ENCODE peak calls at places on chromosomes 5 and 9, in six cellular contexts. One of them, this sample, is unnamed.

GRCh38 chr9:36991516-36992134 is 42.4 kb downstream of the PAX5 start:
- DNase-seq in neuronal stem cell: peak; percentile 58
- DNase-seq in H1: peak; percentile 82
- DNase-seq in IMR-90: no peak
- DNase-seq in mesendoderm: peak; percentile 75
- DNase-seq in mesenchymal stem cell: no peak
- DNase-seq in this sample: peak; percentile 74

GRCh38 chr9:33465096-33465495 is 8.6 kb downstream of the NOL6 start:
- DNase-seq in neuronal stem cell: no peak
- DNase-seq in H1: no peak
- DNase-seq in IMR-90: no peak
- DNase-seq in mesendoderm: no peak
- DNase-seq in mesenchymal stem cell: no peak
- DNase-seq in this sample: no peak

GRCh38 chr5:43401827-43402226 is 10.4 kb downstream of the CCL28 start:
- DNase-seq in neuronal stem cell: no peak
- DNase-seq in H1: no peak
- DNase-seq in IMR-90: peak; percentile 13
- DNase-seq in mesendoderm: peak; percentile 61
- DNase-seq in mesenchymal stem cell: peak; percentile 28
- DNase-seq in this sample: peak; percentile 52

GRCh38 chr9:137798901-137799629 is 78.5 kb upstream of the CACNA1B start:
- DNase-seq in neuronal stem cell: no peak
- DNase-seq in H1: no peak
- DNase-seq in IMR-90: no peak
- DNase-seq in mesendoderm: no peak
- DNase-seq in mesenchymal stem cell: no peak
- DNase-seq in this sample: no peak

GRCh38 chr9:96067004-96067403 is 191.5 kb downstream of the ERCC6L2 start:
- DNase-seq in neuronal stem cell: no peak
- DNase-seq in H1: no peak
- DNase-seq in IMR-90: no peak
- DNase-seq in mesendoderm: no peak
- DNase-seq in mesenchymal stem cell: no peak
- DNase-seq in this sample: no peak

GRCh38 chr5:54523534-54523933 is 6.0 kb downstream of the SNX18 start:
- DNase-seq in neuronal stem cell: no peak
- DNase-seq in H1: no peak
- DNase-seq in IMR-90: no peak
- DNase-seq in mesendoderm: no peak
- DNase-seq in mesenchymal stem cell: no peak
- DNase-seq in this sample: no peak

GRCh38 chr5:173163219-173163618 is 18.9 kb downstream of the BNIP1 start:
- DNase-seq in neuronal stem cell: no peak
- DNase-seq in H1: no peak
- DNase-seq in IMR-90: peak; percentile 55
- DNase-seq in mesendoderm: peak; percentile 42
- DNase-seq in mesenchymal stem cell: no peak
- DNase-seq in this sample: no peak

GRCh38 chr9:94554439-94555331 is at the start of gene PCAT7:
- DNase-seq in neuronal stem cell: peak; percentile 81
- DNase-seq in H1: peak; percentile 53
- DNase-seq in IMR-90: no peak
- DNase-seq in mesendoderm: peak; percentile 96
- DNase-seq in mesenchymal stem cell: peak; percentile 98
- DNase-seq in this sample: peak; percentile 86

GRCh38 chr5:141632650-141633049 is 4.0 kb downstream of the HDAC3 start:
- DNase-seq in neuronal stem cell: no peak
- DNase-seq in H1: no peak
- DNase-seq in IMR-90: no peak
- DNase-seq in mesendoderm: no peak
- DNase-seq in mesenchymal stem cell: no peak
- DNase-seq in this sample: no peak

GRCh38 chr5:157562111-157562581 is 13.4 kb downstream of the ADAM19 start:
- DNase-seq in neuronal stem cell: no peak
- DNase-seq in H1: no peak
- DNase-seq in IMR-90: peak; percentile 63
- DNase-seq in mesendoderm: no peak
- DNase-seq in mesenchymal stem cell: peak; percentile 41
- DNase-seq in this sample: no peak

GRCh38 chr5:73388371-73388684 is 60.2 kb downstream of the FOXD1 start:
- DNase-seq in neuronal stem cell: no peak
- DNase-seq in H1: no peak
- DNase-seq in IMR-90: peak; percentile 63
- DNase-seq in mesendoderm: no peak
- DNase-seq in mesenchymal stem cell: peak; percentile 64
- DNase-seq in this sample: no peak

GRCh38 chr9:75229605-75230332 is 141.5 kb downstream of the OSTF1 start:
- DNase-seq in neuronal stem cell: no peak
- DNase-seq in H1: no peak
- DNase-seq in IMR-90: no peak
- DNase-seq in mesendoderm: peak; percentile 14
- DNase-seq in mesenchymal stem cell: no peak
- DNase-seq in this sample: no peak

GRCh38 chr5:139694556-139695182 is 46.5 kb downstream of the CXXC5 start:
- DNase-seq in neuronal stem cell: no peak
- DNase-seq in H1: no peak
- DNase-seq in IMR-90: peak; percentile 64
- DNase-seq in mesendoderm: no peak
- DNase-seq in mesenchymal stem cell: peak; percentile 87
- DNase-seq in this sample: no peak

GRCh38 chr5:74034738-74035137 is 408.7 kb downstream of the ARHGEF28 start:
- DNase-seq in neuronal stem cell: no peak
- DNase-seq in H1: no peak
- DNase-seq in IMR-90: peak; percentile 88
- DNase-seq in mesendoderm: no peak
- DNase-seq in mesenchymal stem cell: peak; percentile 50
- DNase-seq in this sample: no peak

GRCh38 chr5:77960863-77961396 is 184.8 kb upstream of the TBCA start:
- DNase-seq in neuronal stem cell: no peak
- DNase-seq in H1: no peak
- DNase-seq in IMR-90: no peak
- DNase-seq in mesendoderm: peak; percentile 6
- DNase-seq in mesenchymal stem cell: no peak
- DNase-seq in this sample: no peak

GRCh38 chr5:139974661-139975060 is 68.4 kb downstream of the NRG2 start:
- DNase-seq in neuronal stem cell: no peak
- DNase-seq in H1: no peak
- DNase-seq in IMR-90: no peak
- DNase-seq in mesendoderm: peak; percentile 33
- DNase-seq in mesenchymal stem cell: peak; percentile 11
- DNase-seq in this sample: peak; percentile 49

GRCh38 chr5:74851684-74852353 is 14.4 kb downstream of the FAM169A start:
- DNase-seq in neuronal stem cell: no peak
- DNase-seq in H1: no peak
- DNase-seq in IMR-90: peak; percentile 28
- DNase-seq in mesendoderm: no peak
- DNase-seq in mesenchymal stem cell: no peak
- DNase-seq in this sample: no peak

GRCh38 chr9:137295313-137296213 is 6.5 kb downstream of the NRARP start:
- DNase-seq in neuronal stem cell: peak; percentile 62
- DNase-seq in H1: no peak
- DNase-seq in IMR-90: no peak
- DNase-seq in mesendoderm: no peak
- DNase-seq in mesenchymal stem cell: no peak
- DNase-seq in this sample: peak; percentile 66

GRCh38 chr5:36040651-36041536 is 25.8 kb downstream of the UGT3A2 start:
- DNase-seq in neuronal stem cell: no peak
- DNase-seq in H1: no peak
- DNase-seq in IMR-90: no peak
- DNase-seq in mesendoderm: peak; percentile 21
- DNase-seq in mesenchymal stem cell: no peak
- DNase-seq in this sample: no peak

GRCh38 chr9:126002476-126003350 is 255.5 kb downstream of the PBX3 start:
- DNase-seq in neuronal stem cell: no peak
- DNase-seq in H1: no peak
- DNase-seq in IMR-90: no peak
- DNase-seq in mesendoderm: no peak
- DNase-seq in mesenchymal stem cell: no peak
- DNase-seq in this sample: no peak

GRCh38 chr5:90915393-90915792 is 356.8 kb downstream of the ADGRV1 start:
- DNase-seq in neuronal stem cell: no peak
- DNase-seq in H1: no peak
- DNase-seq in IMR-90: no peak
- DNase-seq in mesendoderm: no peak
- DNase-seq in mesenchymal stem cell: no peak
- DNase-seq in this sample: no peak

GRCh38 chr9:89888677-89889076 is 283.9 kb downstream of the GADD45G start:
- DNase-seq in neuronal stem cell: no peak
- DNase-seq in H1: no peak
- DNase-seq in IMR-90: no peak
- DNase-seq in mesendoderm: no peak
- DNase-seq in mesenchymal stem cell: no peak
- DNase-seq in this sample: no peak

GRCh38 chr5:5344051-5344571 is 78.4 kb upstream of the ICE1 start:
- DNase-seq in neuronal stem cell: no peak
- DNase-seq in H1: no peak
- DNase-seq in IMR-90: no peak
- DNase-seq in mesendoderm: no peak
- DNase-seq in mesenchymal stem cell: no peak
- DNase-seq in this sample: no peak

GRCh38 chr5:79318935-79319614 is 83.1 kb downstream of the JMY start:
- DNase-seq in neuronal stem cell: no peak
- DNase-seq in H1: no peak
- DNase-seq in IMR-90: peak; percentile 99
- DNase-seq in mesendoderm: peak; percentile 46
- DNase-seq in mesenchymal stem cell: peak; percentile 93
- DNase-seq in this sample: no peak

GRCh38 chr9:99819123-99819483 is 2.6 kb upstream of the NR4A3 start:
- DNase-seq in neuronal stem cell: no peak
- DNase-seq in H1: no peak
- DNase-seq in IMR-90: no peak
- DNase-seq in mesendoderm: peak; percentile 81
- DNase-seq in mesenchymal stem cell: no peak
- DNase-seq in this sample: no peak

GRCh38 chr9:1879501-1879900 is 135.6 kb upstream of the SMARCA2 start:
- DNase-seq in neuronal stem cell: no peak
- DNase-seq in H1: no peak
- DNase-seq in IMR-90: no peak
- DNase-seq in mesendoderm: no peak
- DNase-seq in mesenchymal stem cell: no peak
- DNase-seq in this sample: no peak

GRCh38 chr5:127061956-127062355 is 11.3 kb downstream of the C5orf63 start:
- DNase-seq in neuronal stem cell: no peak
- DNase-seq in H1: no peak
- DNase-seq in IMR-90: no peak
- DNase-seq in mesendoderm: no peak
- DNase-seq in mesenchymal stem cell: no peak
- DNase-seq in this sample: no peak

GRCh38 chr9:13291718-13292117 is 12.2 kb upstream of the MPDZ start:
- DNase-seq in neuronal stem cell: no peak
- DNase-seq in H1: no peak
- DNase-seq in IMR-90: no peak
- DNase-seq in mesendoderm: no peak
- DNase-seq in mesenchymal stem cell: no peak
- DNase-seq in this sample: no peak

GRCh38 chr9:13295556-13295955 is 16.1 kb upstream of the MPDZ start:
- DNase-seq in neuronal stem cell: no peak
- DNase-seq in H1: no peak
- DNase-seq in IMR-90: no peak
- DNase-seq in mesendoderm: peak; percentile 25
- DNase-seq in mesenchymal stem cell: peak; percentile 8
- DNase-seq in this sample: no peak

GRCh38 chr9:13292158-13292557 is 12.7 kb upstream of the MPDZ start:
- DNase-seq in neuronal stem cell: no peak
- DNase-seq in H1: no peak
- DNase-seq in IMR-90: no peak
- DNase-seq in mesendoderm: no peak
- DNase-seq in mesenchymal stem cell: no peak
- DNase-seq in this sample: no peak

GRCh38 chr9:13292782-13293181 is 13.3 kb upstream of the MPDZ start:
- DNase-seq in neuronal stem cell: no peak
- DNase-seq in H1: no peak
- DNase-seq in IMR-90: no peak
- DNase-seq in mesendoderm: no peak
- DNase-seq in mesenchymal stem cell: no peak
- DNase-seq in this sample: no peak

GRCh38 chr9:13296972-13297371 is 17.5 kb upstream of the MPDZ start:
- DNase-seq in neuronal stem cell: no peak
- DNase-seq in H1: no peak
- DNase-seq in IMR-90: no peak
- DNase-seq in mesendoderm: no peak
- DNase-seq in mesenchymal stem cell: no peak
- DNase-seq in this sample: no peak
- H3K9ac ChIP-seq in neuronal stem cell: no peak overlapping the region
- H3K9ac ChIP-seq in H1: no peak overlapping the region
- H3K9ac ChIP-seq in IMR-90: no peak overlapping the region
- H3K9ac ChIP-seq in mesendoderm: no peak overlapping the region
- H3K9ac ChIP-seq in mesenchymal stem cell: no peak overlapping the region
- H3K9ac ChIP-seq in this sample: no peak overlapping the region

DNA sequence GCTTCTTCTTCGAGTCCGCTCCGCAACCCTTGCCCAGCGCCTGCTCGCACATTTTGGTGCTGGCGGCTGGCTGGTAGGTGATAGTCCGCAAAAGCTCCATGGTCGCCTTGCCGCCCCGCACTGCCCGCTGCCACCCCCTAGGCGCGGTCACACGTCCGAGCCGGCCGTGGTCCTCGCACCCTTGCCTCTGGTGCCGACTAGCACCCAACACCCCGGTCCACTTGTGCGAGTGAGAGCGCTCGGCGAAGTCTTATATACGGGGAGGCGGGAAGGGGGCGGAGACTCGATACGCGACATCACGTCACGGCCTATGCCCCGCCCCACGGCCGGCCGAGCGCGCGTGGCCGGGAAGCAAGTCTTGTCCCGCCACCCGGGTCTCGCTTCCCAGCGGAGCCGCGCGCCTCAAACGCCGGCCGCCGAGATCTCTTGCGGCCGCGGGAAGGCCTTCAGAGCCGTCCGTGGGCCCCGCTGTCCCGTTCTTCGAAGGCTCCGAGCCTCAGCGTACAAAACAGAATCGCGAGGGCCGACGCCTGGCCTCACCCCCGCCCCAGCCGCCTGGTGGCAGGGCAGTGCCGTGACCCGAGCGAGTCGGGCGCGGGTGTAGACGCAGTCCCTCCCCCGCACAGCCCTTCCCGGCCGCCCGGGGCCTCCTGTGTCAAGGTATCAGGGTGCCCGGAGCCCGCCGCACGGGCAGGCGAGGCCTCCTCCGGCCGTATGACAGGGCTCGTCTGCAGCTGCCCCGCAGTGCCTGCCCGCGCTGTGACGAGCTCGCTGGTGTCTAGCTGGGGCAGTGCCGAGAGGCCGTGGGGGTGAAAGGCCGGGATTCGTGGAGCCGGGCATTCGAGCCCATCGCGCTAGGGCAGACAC is at the start of gene PLK2:
- DNase-seq in neuronal stem cell: peak; percentile 89
- DNase-seq in H1: peak; percentile 61
- DNase-seq in IMR-90: peak; percentile 94
- DNase-seq in mesendoderm: peak; percentile 89
- DNase-seq in mesenchymal stem cell: peak; percentile 94
- DNase-seq in this sample: peak; percentile 83
- H2BK120ac ChIP-seq in neuronal stem cell: no peak within 1 kb of the TSS
- H2BK120ac ChIP-seq in H1: no peak within 1 kb of the TSS
- H2BK120ac ChIP-seq in IMR-90: peak within 1 kb of the TSS; percentile 93
- H2BK120ac ChIP-seq in mesendoderm: no peak within 1 kb of the TSS
- H2BK120ac ChIP-seq in mesenchymal stem cell: peak within 1 kb of the TSS; percentile 79
- H2BK120ac ChIP-seq in this sample: no peak within 1 kb of the TSS

GRCh38 chr9:114506082-114506390 is 763 bp upstream of the WHRN start:
- DNase-seq in neuronal stem cell: no peak
- DNase-seq in H1: no peak
- DNase-seq in IMR-90: no peak
- DNase-seq in mesendoderm: no peak
- DNase-seq in mesenchymal stem cell: no peak
- DNase-seq in this sample: no peak
- H3K9ac ChIP-seq in neuronal stem cell: no peak overlapping the region
- H3K9ac ChIP-seq in H1: no peak overlapping the region
- H3K9ac ChIP-seq in IMR-90: no peak overlapping the region
- H3K9ac ChIP-seq in mesendoderm: no peak overlapping the region
- H3K9ac ChIP-seq in mesenchymal stem cell: peak overlapping the region; percentile 98
- H3K9ac ChIP-seq in this sample: no peak overlapping the region

GRCh38 chr5:63613430-63613829 is 348.8 kb downstream of the HTR1A start:
- DNase-seq in neuronal stem cell: no peak
- DNase-seq in H1: no peak
- DNase-seq in IMR-90: no peak
- DNase-seq in mesendoderm: no peak
- DNase-seq in mesenchymal stem cell: no peak
- DNase-seq in this sample: no peak
- H2BK120ac ChIP-seq in neuronal stem cell: no peak overlapping the region
- H2BK120ac ChIP-seq in H1: no peak overlapping the region
- H2BK120ac ChIP-seq in IMR-90: no peak overlapping the region
- H2BK120ac ChIP-seq in mesendoderm: no peak overlapping the region
- H2BK120ac ChIP-seq in mesenchymal stem cell: no peak overlapping the region
- H2BK120ac ChIP-seq in this sample: no peak overlapping the region